ENCODE peak calls at places on chromosomes 2 and 18, in ten cellular contexts. One of them, this sample, is unnamed.

GRCh38 chr2:9390151-9390850 is 33.0 kb downstream of the ITGB1BP1 start:
- DNase-seq in mesenchymal stem cell: no peak
- DNase-seq in H9: no peak
- DNase-seq in mammary epithelial cell: no peak
- DNase-seq in fibroblast of lung: no peak
- DNase-seq in Karpas-422: no peak
- DNase-seq in GM23248: no peak
- DNase-seq in H1: no peak
- DNase-seq in colonic mucosa: no peak
- DNase-seq in SK-N-SH: no peak
- DNase-seq in this sample: no peak

GRCh38 chr2:199868431-199869226 is 17.6 kb upstream of the FTCDNL1 start:
- DNase-seq in mesenchymal stem cell: no peak
- DNase-seq in H9: no peak
- DNase-seq in mammary epithelial cell: no peak
- DNase-seq in fibroblast of lung: no peak
- DNase-seq in Karpas-422: no peak
- DNase-seq in GM23248: no peak
- DNase-seq in H1: no peak
- DNase-seq in colonic mucosa: no peak
- DNase-seq in SK-N-SH: no peak
- DNase-seq in this sample: no peak

GRCh38 chr2:112601754-112602153 is 17.3 kb downstream of the CHCHD5 start:
- DNase-seq in mesenchymal stem cell: no peak
- DNase-seq in H9: no peak
- DNase-seq in mammary epithelial cell: peak
- DNase-seq in fibroblast of lung: no peak
- DNase-seq in Karpas-422: no peak
- DNase-seq in GM23248: no peak
- DNase-seq in H1: no peak
- DNase-seq in colonic mucosa: no peak
- DNase-seq in SK-N-SH: no peak
- DNase-seq in this sample: no peak

GRCh38 chr2:104434363-104434792 is 419.5 kb upstream of the POU3F3 start:
- DNase-seq in mesenchymal stem cell: no peak
- DNase-seq in H9: peak
- DNase-seq in mammary epithelial cell: no peak
- DNase-seq in fibroblast of lung: peak
- DNase-seq in Karpas-422: no peak
- DNase-seq in GM23248: peak
- DNase-seq in H1: peak
- DNase-seq in colonic mucosa: peak
- DNase-seq in SK-N-SH: peak
- DNase-seq in this sample: peak

GRCh38 chr2:238262496-238263122 is 22.8 kb upstream of the HES6 start:
- DNase-seq in mesenchymal stem cell: no peak
- DNase-seq in H9: no peak
- DNase-seq in mammary epithelial cell: no peak
- DNase-seq in fibroblast of lung: no peak
- DNase-seq in Karpas-422: no peak
- DNase-seq in GM23248: no peak
- DNase-seq in H1: no peak
- DNase-seq in colonic mucosa: no peak
- DNase-seq in SK-N-SH: no peak
- DNase-seq in this sample: no peak

GRCh38 chr18:22485808-22486244 is 68.1 kb upstream of the CTAGE1 start:
- DNase-seq in mesenchymal stem cell: peak
- DNase-seq in H9: no peak
- DNase-seq in mammary epithelial cell: peak
- DNase-seq in fibroblast of lung: peak
- DNase-seq in Karpas-422: no peak
- DNase-seq in GM23248: peak
- DNase-seq in H1: no peak
- DNase-seq in colonic mucosa: no peak
- DNase-seq in SK-N-SH: no peak
- DNase-seq in this sample: no peak

GRCh38 chr2:46985512-46985911 is 69.9 kb upstream of the MCFD2 start:
- DNase-seq in mesenchymal stem cell: peak
- DNase-seq in H9: no peak
- DNase-seq in mammary epithelial cell: peak
- DNase-seq in fibroblast of lung: peak
- DNase-seq in Karpas-422: no peak
- DNase-seq in GM23248: peak
- DNase-seq in H1: no peak
- DNase-seq in colonic mucosa: no peak
- DNase-seq in SK-N-SH: no peak
- DNase-seq in this sample: no peak

GRCh38 chr2:163600801-163601200 is 135.0 kb downstream of the FIGN start:
- DNase-seq in mesenchymal stem cell: no peak
- DNase-seq in H9: no peak
- DNase-seq in mammary epithelial cell: no peak
- DNase-seq in fibroblast of lung: no peak
- DNase-seq in Karpas-422: no peak
- DNase-seq in GM23248: no peak
- DNase-seq in H1: no peak
- DNase-seq in colonic mucosa: no peak
- DNase-seq in SK-N-SH: no peak
- DNase-seq in this sample: no peak

GRCh38 chr2:128754246-128754724 is 435.6 kb upstream of the HS6ST1 start:
- DNase-seq in mesenchymal stem cell: peak
- DNase-seq in H9: no peak
- DNase-seq in mammary epithelial cell: no peak
- DNase-seq in fibroblast of lung: peak
- DNase-seq in Karpas-422: peak
- DNase-seq in GM23248: no peak
- DNase-seq in H1: no peak
- DNase-seq in colonic mucosa: no peak
- DNase-seq in SK-N-SH: peak
- DNase-seq in this sample: no peak

GRCh38 chr2:9753276-9753600 is 90.0 kb upstream of the TAF1B start:
- DNase-seq in mesenchymal stem cell: peak
- DNase-seq in H9: no peak
- DNase-seq in mammary epithelial cell: peak
- DNase-seq in fibroblast of lung: peak
- DNase-seq in Karpas-422: peak
- DNase-seq in GM23248: peak
- DNase-seq in H1: no peak
- DNase-seq in colonic mucosa: peak
- DNase-seq in SK-N-SH: no peak
- DNase-seq in this sample: no peak

GRCh38 chr2:24820175-24820513 is 26.9 kb downstream of the CENPO start:
- DNase-seq in mesenchymal stem cell: no peak
- DNase-seq in H9: no peak
- DNase-seq in mammary epithelial cell: no peak
- DNase-seq in fibroblast of lung: no peak
- DNase-seq in Karpas-422: no peak
- DNase-seq in GM23248: no peak
- DNase-seq in H1: no peak
- DNase-seq in colonic mucosa: peak
- DNase-seq in SK-N-SH: peak
- DNase-seq in this sample: no peak

GRCh38 chr2:26458365-26459042 is 19.4 kb downstream of the OTOF start:
- DNase-seq in mesenchymal stem cell: no peak
- DNase-seq in H9: no peak
- DNase-seq in mammary epithelial cell: no peak
- DNase-seq in fibroblast of lung: no peak
- DNase-seq in Karpas-422: peak
- DNase-seq in GM23248: no peak
- DNase-seq in H1: no peak
- DNase-seq in colonic mucosa: no peak
- DNase-seq in SK-N-SH: no peak
- DNase-seq in this sample: no peak

GRCh38 chr18:52219102-52219501 is 120.9 kb upstream of the DCC start:
- DNase-seq in mesenchymal stem cell: no peak
- DNase-seq in H9: no peak
- DNase-seq in mammary epithelial cell: peak
- DNase-seq in fibroblast of lung: peak
- DNase-seq in Karpas-422: no peak
- DNase-seq in GM23248: peak
- DNase-seq in H1: no peak
- DNase-seq in colonic mucosa: no peak
- DNase-seq in SK-N-SH: peak
- DNase-seq in this sample: no peak

GRCh38 chr18:13608791-13609552 is 117.4 kb downstream of the FAM210A start:
- DNase-seq in mesenchymal stem cell: no peak
- DNase-seq in H9: no peak
- DNase-seq in mammary epithelial cell: no peak
- DNase-seq in fibroblast of lung: no peak
- DNase-seq in Karpas-422: peak
- DNase-seq in GM23248: no peak
- DNase-seq in H1: no peak
- DNase-seq in colonic mucosa: no peak
- DNase-seq in SK-N-SH: no peak
- DNase-seq in this sample: no peak

GRCh38 chr2:146576301-146576700 is 1268.5 kb upstream of the ACVR2A start:
- DNase-seq in mesenchymal stem cell: peak
- DNase-seq in H9: no peak
- DNase-seq in mammary epithelial cell: peak
- DNase-seq in fibroblast of lung: peak
- DNase-seq in Karpas-422: no peak
- DNase-seq in GM23248: peak
- DNase-seq in H1: no peak
- DNase-seq in colonic mucosa: no peak
- DNase-seq in SK-N-SH: no peak
- DNase-seq in this sample: no peak

GRCh38 chr2:239826786-239827510 is 198.2 kb downstream of the NDUFA10 start:
- DNase-seq in mesenchymal stem cell: no peak
- DNase-seq in H9: peak
- DNase-seq in mammary epithelial cell: no peak
- DNase-seq in fibroblast of lung: no peak
- DNase-seq in Karpas-422: no peak
- DNase-seq in GM23248: no peak
- DNase-seq in H1: no peak
- DNase-seq in colonic mucosa: peak
- DNase-seq in SK-N-SH: peak
- DNase-seq in this sample: no peak

DNA sequence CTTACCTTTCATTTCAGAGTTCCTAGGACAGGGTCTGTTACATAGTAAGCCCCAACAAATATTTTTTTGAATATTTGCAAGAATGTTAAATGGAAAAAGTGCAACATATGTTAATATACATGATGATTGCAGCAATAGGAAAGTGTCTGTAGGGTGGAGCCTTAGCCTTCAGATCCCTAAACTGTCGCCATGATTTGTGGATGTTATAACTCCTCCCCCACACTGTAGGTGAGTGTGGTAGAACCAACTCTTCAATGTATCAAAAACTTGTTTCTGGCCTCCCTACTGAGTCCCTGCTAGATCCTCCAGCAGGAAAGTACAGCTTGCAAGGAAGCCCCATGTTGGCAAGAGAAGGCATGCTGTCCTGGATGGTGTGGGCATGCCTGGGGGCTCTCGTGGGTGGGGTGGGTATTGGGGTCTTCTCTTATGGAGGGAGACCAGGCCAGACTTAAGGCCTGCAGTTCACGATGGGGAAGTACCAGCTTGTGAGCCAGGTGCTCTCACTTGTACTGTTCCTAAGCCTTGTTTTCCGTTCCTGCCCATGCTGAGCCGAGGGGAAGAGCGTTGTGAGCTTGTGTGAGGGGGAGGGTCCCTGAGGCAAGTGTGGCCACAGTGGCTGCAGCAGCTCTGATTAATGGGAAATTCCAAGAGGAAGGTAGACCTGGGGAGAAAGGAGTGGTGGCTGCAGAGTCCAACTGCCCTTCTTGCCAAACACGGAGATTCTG is 11.4 kb downstream of the FHOD3 start:
- DNase-seq in mesenchymal stem cell: no peak
- DNase-seq in H9: no peak
- DNase-seq in mammary epithelial cell: no peak
- DNase-seq in fibroblast of lung: no peak
- DNase-seq in Karpas-422: no peak
- DNase-seq in GM23248: no peak
- DNase-seq in H1: no peak
- DNase-seq in colonic mucosa: no peak
- DNase-seq in SK-N-SH: peak
- DNase-seq in this sample: no peak
- H3K9ac ChIP-seq in mesenchymal stem cell: peak
- H3K9ac ChIP-seq in H9: no peak
- H3K9ac ChIP-seq in mammary epithelial cell: peak
- H3K9ac ChIP-seq in fibroblast of lung: no peak
- H3K9ac ChIP-seq in Karpas-422: no peak
- H3K9ac ChIP-seq in GM23248: peak
- H3K9ac ChIP-seq in H1: no peak
- H3K9ac ChIP-seq in colonic mucosa: no peak
- H3K9ac ChIP-seq in SK-N-SH: no peak
- H3K9ac ChIP-seq in this sample: no peak

DNA sequence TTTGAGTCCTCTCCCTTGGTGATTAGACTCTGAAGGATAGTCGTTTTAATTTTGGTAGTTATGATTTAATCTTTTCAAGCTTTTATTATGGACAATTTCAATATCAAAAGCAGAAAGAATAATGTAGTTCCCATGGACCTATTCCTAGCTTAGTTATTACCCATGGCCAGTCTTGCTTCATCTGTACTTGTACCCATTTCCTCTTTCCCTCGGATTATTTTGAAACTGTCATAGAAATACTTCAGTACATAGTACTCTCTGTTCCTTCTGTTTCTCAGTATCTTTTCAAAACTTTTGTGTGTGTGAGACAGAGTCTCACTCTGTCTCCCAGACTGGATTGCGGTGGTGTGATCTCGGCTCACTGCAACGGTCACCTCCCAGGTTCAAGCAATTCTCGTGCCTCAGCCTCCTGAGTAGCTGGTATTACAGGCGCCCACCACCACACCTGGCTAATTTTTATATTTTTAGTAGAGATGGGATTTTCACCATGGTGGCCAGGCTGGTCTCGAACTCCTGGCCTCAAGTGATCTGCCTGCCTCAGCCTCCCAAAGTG is 238.7 kb downstream of the PRKCE start:
- DNase-seq in mesenchymal stem cell: no peak
- DNase-seq in H9: no peak
- DNase-seq in mammary epithelial cell: no peak
- DNase-seq in fibroblast of lung: no peak
- DNase-seq in Karpas-422: peak
- DNase-seq in GM23248: no peak
- DNase-seq in H1: no peak
- DNase-seq in colonic mucosa: no peak
- DNase-seq in SK-N-SH: no peak
- DNase-seq in this sample: no peak
- H3K9ac ChIP-seq in mesenchymal stem cell: peak
- H3K9ac ChIP-seq in H9: no peak
- H3K9ac ChIP-seq in mammary epithelial cell: no peak
- H3K9ac ChIP-seq in fibroblast of lung: no peak
- H3K9ac ChIP-seq in Karpas-422: peak
- H3K9ac ChIP-seq in GM23248: no peak
- H3K9ac ChIP-seq in H1: no peak
- H3K9ac ChIP-seq in colonic mucosa: no peak
- H3K9ac ChIP-seq in SK-N-SH: no peak
- H3K9ac ChIP-seq in this sample: no peak

GRCh38 chr18:49023281-49023937 is 72.6 kb upstream of the SMAD7 start:
- DNase-seq in mesenchymal stem cell: no peak
- DNase-seq in H9: peak
- DNase-seq in mammary epithelial cell: no peak
- DNase-seq in fibroblast of lung: no peak
- DNase-seq in Karpas-422: no peak
- DNase-seq in GM23248: no peak
- DNase-seq in H1: no peak
- DNase-seq in colonic mucosa: peak
- DNase-seq in SK-N-SH: no peak
- DNase-seq in this sample: no peak
- H3K9ac ChIP-seq in mesenchymal stem cell: no peak
- H3K9ac ChIP-seq in H9: no peak
- H3K9ac ChIP-seq in mammary epithelial cell: no peak
- H3K9ac ChIP-seq in fibroblast of lung: no peak
- H3K9ac ChIP-seq in Karpas-422: no peak
- H3K9ac ChIP-seq in GM23248: no peak
- H3K9ac ChIP-seq in H1: no peak
- H3K9ac ChIP-seq in colonic mucosa: no peak
- H3K9ac ChIP-seq in SK-N-SH: no peak
- H3K9ac ChIP-seq in this sample: no peak

GRCh38 chr2:85997016-85997970 is 108.4 kb downstream of the POLR1A start:
- DNase-seq in mesenchymal stem cell: no peak
- DNase-seq in H9: peak
- DNase-seq in mammary epithelial cell: no peak
- DNase-seq in fibroblast of lung: peak
- DNase-seq in Karpas-422: no peak
- DNase-seq in GM23248: peak
- DNase-seq in H1: no peak
- DNase-seq in colonic mucosa: no peak
- DNase-seq in SK-N-SH: no peak
- DNase-seq in this sample: no peak
- H3K9ac ChIP-seq in mesenchymal stem cell: peak
- H3K9ac ChIP-seq in H9: no peak
- H3K9ac ChIP-seq in mammary epithelial cell: no peak
- H3K9ac ChIP-seq in fibroblast of lung: no peak
- H3K9ac ChIP-seq in Karpas-422: no peak
- H3K9ac ChIP-seq in GM23248: no peak
- H3K9ac ChIP-seq in H1: no peak
- H3K9ac ChIP-seq in colonic mucosa: no peak
- H3K9ac ChIP-seq in SK-N-SH: no peak
- H3K9ac ChIP-seq in this sample: no peak